ENCODE peak calls at places on chromosomes 7 and 10, in five cellular contexts. W is GM12878, H is H1, U is HCT116, N is HepG2. M is an unnamed sample.

GRCh38 chr10:120613180-120613579 is 156.2 kb downstream of the PLPP4 start:
- DNase-seq in W (no peak), H (no peak), U (no peak), N (no peak), M (no peak)

GRCh38 chr7:73451780-73452398 is 18.3 kb downstream of the FZD9 start:
- DNase-seq in W (peak; percentile 9), H (no peak), U (peak; percentile 39), N (peak; percentile 57), M (peak; percentile 69)

GRCh38 chr7:80977751-80978150 is 58.9 kb upstream of the SEMA3C start:
- DNase-seq in W (no peak), H (no peak), U (no peak), N (no peak), M (no peak)

GRCh38 chr10:67607472-67607871 is 88.5 kb downstream of the CTNNA3 start:
- DNase-seq in W (no peak), H (no peak), U (no peak), N (no peak), M (no peak)

GRCh38 chr10:100978121-100978895 is 9.0 kb downstream of the MRPL43 start:
- DNase-seq in W (no peak), H (no peak), U (no peak), N (no peak), M (no peak)

GRCh38 chr7:86991844-86992243 is 67.6 kb downstream of the ELAPOR2 start:
- DNase-seq in W (no peak), H (no peak), U (no peak), N (no peak), M (no peak)

GRCh38 chr7:7114575-7115291 is 67.6 kb upstream of the C1GALT1 start:
- DNase-seq in W (no peak), H (no peak), U (no peak), N (peak; percentile 97), M (no peak)

GRCh38 chr7:122430710-122431109 is 126.2 kb upstream of the FEZF1 start:
- DNase-seq in W (no peak), H (no peak), U (no peak), N (no peak), M (no peak)

GRCh38 chr10:28587970-28588290 is 55.0 kb downstream of the WAC start:
- DNase-seq in W (no peak), H (no peak), U (no peak), N (no peak), M (no peak)
- TF ChIP-seq CTCF in W (no peak), H (no peak), U (no peak), N (no peak), M (no peak)

GRCh38 chr7:157691521-157692155 is 354.8 kb downstream of the DNAJB6 start:
- DNase-seq in W (no peak), H (no peak), U (no peak), N (no peak), M (no peak)

GRCh38 chr7:157693071-157693520 is 356.3 kb downstream of the DNAJB6 start:
- DNase-seq in W (no peak), H (no peak), U (no peak), N (no peak), M (no peak)

GRCh38 chr7:157694389-157694665 is 357.5 kb downstream of the DNAJB6 start:
- DNase-seq in W (no peak), H (no peak), U (no peak), N (no peak), M (no peak)

GRCh38 chr7:157692156-157693011 is 355.6 kb downstream of the DNAJB6 start:
- DNase-seq in W (no peak), H (no peak), U (no peak), N (no peak), M (no peak)

DNA sequence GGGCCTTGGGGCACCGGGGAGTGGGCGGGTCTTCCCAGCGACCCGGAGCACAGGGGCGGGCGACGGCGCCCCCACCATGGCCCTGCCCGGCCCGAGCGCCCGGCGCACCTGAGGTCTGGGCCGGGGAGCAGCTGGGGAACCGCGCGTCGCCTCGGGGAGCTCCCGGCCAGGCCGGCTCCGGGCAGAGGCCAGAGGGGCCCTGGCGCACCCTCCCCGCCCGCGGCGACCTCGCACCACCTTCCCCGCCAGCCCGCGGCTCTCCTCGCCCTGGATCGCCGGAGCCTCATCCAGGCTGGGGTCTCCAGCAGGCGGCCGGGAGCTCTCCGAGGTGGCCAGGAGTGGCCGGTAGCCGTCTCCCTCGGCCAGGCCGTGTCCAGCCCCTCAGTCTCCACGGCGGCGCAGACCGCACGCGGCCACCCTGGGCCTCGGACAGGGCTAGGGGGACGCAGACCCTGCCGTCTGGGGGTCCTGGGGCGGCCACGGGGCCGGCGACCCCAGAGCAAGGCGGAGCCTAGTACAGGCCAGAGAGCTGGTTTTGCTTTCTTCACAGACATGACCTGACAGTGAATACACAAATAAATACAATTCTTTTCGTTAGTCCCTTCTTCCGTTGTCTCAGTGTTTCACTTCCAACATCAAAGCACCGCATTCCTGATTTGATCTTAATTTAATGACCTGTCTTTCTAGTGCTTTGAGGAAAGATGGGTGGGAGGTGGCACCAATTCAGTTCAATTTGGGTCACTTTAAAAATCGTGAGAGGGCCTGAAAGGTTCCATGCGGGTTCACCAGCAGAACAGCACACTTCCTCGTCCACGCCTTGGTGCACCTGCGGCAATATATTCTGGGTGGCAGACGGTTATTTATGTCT is 357.0 kb downstream of the DNAJB6 start:
- DNase-seq in W (no peak), H (no peak), U (no peak), N (no peak), M (no peak)
- TF ChIP-seq EZH2 in W (no peak), H (peak; percentile 83), U (no peak), N (peak; percentile 44), M (no peak)

DNA sequence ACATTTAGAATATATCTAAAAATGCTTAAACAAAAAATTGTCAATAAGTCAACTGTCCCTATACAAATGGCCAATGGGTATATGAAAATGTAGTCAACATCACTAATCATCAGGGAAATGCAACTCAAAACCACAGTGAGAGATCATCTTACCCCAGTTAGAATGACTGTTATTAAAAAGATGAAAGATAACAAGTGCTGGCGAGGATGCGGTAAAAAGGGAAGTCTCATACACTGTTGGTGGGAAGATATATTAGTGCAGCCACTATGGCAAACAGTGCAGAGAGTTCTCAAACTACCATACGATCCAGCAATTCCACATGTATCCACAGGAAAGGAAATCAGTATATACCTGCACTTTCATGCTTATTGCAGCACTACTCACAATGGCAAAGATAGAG is 48.6 kb upstream of the APBB1IP start:
- DNase-seq in W (no peak), H (no peak), U (no peak), N (no peak), M (no peak)
- TF ChIP-seq ATF3 in W (no peak), H (no peak), U (no peak), N (no peak), M (no peak)

GRCh38 chr10:85786401-85786899 is 580.1 kb downstream of the GRID1 start:
- DNase-seq in W (no peak), H (peak; percentile 31), U (peak; percentile 4), N (no peak), M (peak; percentile 30)
- TF ChIP-seq CTCF in W (peak; percentile 15), H (peak; percentile 60), U (peak; percentile 47), N (peak; percentile 60), M (peak; percentile 69)

GRCh38 chr7:100721505-100721812 is 1.2 kb downstream of the EPO start:
- DNase-seq in W (no peak), H (no peak), U (no peak), N (no peak), M (no peak)

GRCh38 chr7:100719523-100720319 is 547 bp upstream of the EPO start:
- DNase-seq in W (no peak), H (no peak), U (no peak), N (peak; percentile 75), M (no peak)

GRCh38 chr7:100720645-100721504 is 607 bp downstream of the EPO start:
- DNase-seq in W (no peak), H (no peak), U (no peak), N (peak; percentile 35), M (peak; percentile 36)

GRCh38 chr7:100722480-100723212 is 2.4 kb downstream of the EPO start:
- DNase-seq in W (no peak), H (no peak), U (no peak), N (no peak), M (no peak)

GRCh38 chr7:100720320-100720644 is at the start of gene EPO:
- DNase-seq in W (no peak), H (no peak), U (no peak), N (no peak), M (no peak)
- TF ChIP-seq EZH2 in W (no peak), H (peak; percentile 64), U (no peak), N (no peak), M (no peak)

GRCh38 chr7:150685219-150686029 is at the start of gene GIMAP2:
- DNase-seq in W (no peak), H (no peak), U (no peak), N (no peak), M (no peak)

GRCh38 chr7:150688630-150689029 is 3.1 kb downstream of the GIMAP2 start:
- DNase-seq in W (no peak), H (no peak), U (no peak), N (no peak), M (no peak)

DNA sequence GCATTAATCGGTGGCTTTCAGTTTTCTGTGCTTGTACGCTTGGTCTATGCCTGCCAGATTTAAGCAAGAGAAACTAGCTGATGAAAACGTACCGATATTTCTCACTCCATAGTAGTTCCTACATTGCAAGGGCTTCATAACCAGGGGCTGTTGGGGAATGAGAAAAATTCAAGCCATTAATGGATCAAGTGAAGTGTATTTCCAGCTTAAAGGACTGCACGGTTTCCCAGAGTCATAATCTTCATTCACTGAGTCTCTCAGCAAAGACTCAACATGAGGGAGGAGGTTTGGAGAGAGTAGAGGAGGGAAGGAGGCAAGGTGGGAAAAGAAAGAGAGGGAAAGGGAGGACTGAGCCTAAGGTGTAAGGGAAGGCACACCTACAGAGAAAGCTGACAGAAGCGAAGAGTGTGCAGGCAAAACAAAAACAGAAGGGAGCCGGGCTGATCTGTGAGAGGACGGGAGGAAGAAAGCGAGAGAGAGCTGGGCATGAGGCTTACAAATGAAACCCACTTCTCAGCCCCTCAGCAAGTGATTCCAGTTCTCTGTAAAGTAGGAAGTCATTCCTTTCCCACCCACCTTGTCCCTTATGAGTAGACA is 622 bp downstream of the GIMAP2 start:
- DNase-seq in W (no peak), H (no peak), U (no peak), N (no peak), M (no peak)
- TF ChIP-seq ATF3 in W (no peak), H (no peak), U (no peak), N (no peak), M (no peak)

GRCh38 chr10:86757110-86757790 is 831 bp downstream of the BMPR1A start:
- DNase-seq in W (no peak), H (no peak), U (peak; percentile 29), N (peak; percentile 62), M (no peak)
- TF ChIP-seq CTCF in W (no peak), H (no peak), U (peak; percentile 27), N (no peak), M (no peak)

M was measured in K562.